ENCODE peak calls at places on chromosomes 12 and 14, in eight cellular contexts. B, V, Z, H, C, A, T and K are unnamed samples.

GRCh38 chr12:8912910-8913309 is 1.4 kb upstream of the PHC1 start:
- DNase-seq in B (peak; percentile 35), V (no peak), Z (peak; percentile 27), H (no peak), C (peak; percentile 41), A (no peak), T (no peak), K (peak; percentile 24)

GRCh38 chr12:13887774-13888388 is 93.5 kb downstream of the GRIN2B start:
- DNase-seq in B (no peak), V (no peak), Z (peak; percentile 64), H (no peak), C (no peak), A (no peak), T (no peak), K (peak; percentile 36)

GRCh38 chr12:102401087-102401486 is 79.3 kb downstream of the IGF1 start:
- DNase-seq in B (no peak), V (no peak), Z (no peak), H (no peak), C (no peak), A (no peak), T (no peak), K (no peak)

GRCh38 chr12:27705263-27705662 is 5.4 kb upstream of the MRPS35 start:
- DNase-seq in B (no peak), V (no peak), Z (peak; percentile 40), H (no peak), C (no peak), A (no peak), T (no peak), K (peak; percentile 42)

GRCh38 chr12:75564821-75565220 is 53.4 kb upstream of the KRR1 start:
- DNase-seq in B (no peak), V (no peak), Z (no peak), H (no peak), C (no peak), A (no peak), T (no peak), K (no peak)

GRCh38 chr12:64521838-64522237 is 69.9 kb downstream of the TBK1 start:
- DNase-seq in B (no peak), V (no peak), Z (no peak), H (no peak), C (no peak), A (no peak), T (no peak), K (no peak)

GRCh38 chr14:104299993-104300761 is 161.8 kb downstream of the KIF26A start:
- DNase-seq in B (peak; percentile 86), V (no peak), Z (no peak), H (no peak), C (peak; percentile 68), A (peak; percentile 8), T (peak; percentile 47), K (no peak)

GRCh38 chr12:14239935-14240872 is 125.3 kb upstream of the ATF7IP start:
- DNase-seq in B (peak; percentile 47), V (no peak), Z (peak; percentile 62), H (no peak), C (peak; percentile 33), A (no peak), T (peak; percentile 62), K (peak; percentile 22)

GRCh38 chr12:22287776-22288621 is 46.5 kb downstream of the ST8SIA1 start:
- DNase-seq in B (peak; percentile 73), V (no peak), Z (no peak), H (peak; percentile 47), C (no peak), A (no peak), T (no peak), K (no peak)

GRCh38 chr12:32305163-32305562 is 94.2 kb upstream of the FGD4 start:
- DNase-seq in B (peak; percentile 54), V (no peak), Z (peak; percentile 61), H (peak; percentile 61), C (peak; percentile 36), A (peak; percentile 25), T (no peak), K (no peak)

GRCh38 chr14:71333705-71334104 is 426.4 kb downstream of the PCNX1 start:
- DNase-seq in B (no peak), V (no peak), Z (no peak), H (no peak), C (no peak), A (no peak), T (no peak), K (no peak)

GRCh38 chr12:20220339-20220738 is 148.0 kb upstream of the PDE3A start:
- DNase-seq in B (peak; percentile 37), V (no peak), Z (peak; percentile 47), H (peak; percentile 64), C (no peak), A (no peak), T (no peak), K (peak; percentile 5)

GRCh38 chr12:62862259-62862881 is 72.6 kb downstream of the PPM1H start:
- DNase-seq in B (no peak), V (no peak), Z (no peak), H (peak; percentile 38), C (no peak), A (no peak), T (no peak), K (no peak)

GRCh38 chr14:28242895-28243294 is 523.7 kb upstream of the FOXG1 start:
- DNase-seq in B (no peak), V (no peak), Z (no peak), H (no peak), C (no peak), A (no peak), T (no peak), K (no peak)

GRCh38 chr12:112419269-112420133 is 754 bp downstream of the PTPN11 start:
- DNase-seq in B (peak; percentile 92), V (peak; percentile 74), Z (peak; percentile 82), H (peak; percentile 83), C (no peak), A (peak; percentile 53), T (peak; percentile 76), K (peak; percentile 87)

GRCh38 chr14:62185078-62185477 is 422.9 kb downstream of the SNAPC1 start:
- DNase-seq in B (no peak), V (no peak), Z (no peak), H (peak; percentile 67), C (no peak), A (no peak), T (no peak), K (no peak)

GRCh38 chr14:84807673-84808072 is 722.3 kb upstream of the FLRT2 start:
- DNase-seq in B (no peak), V (no peak), Z (no peak), H (no peak), C (no peak), A (no peak), T (no peak), K (no peak)

DNA sequence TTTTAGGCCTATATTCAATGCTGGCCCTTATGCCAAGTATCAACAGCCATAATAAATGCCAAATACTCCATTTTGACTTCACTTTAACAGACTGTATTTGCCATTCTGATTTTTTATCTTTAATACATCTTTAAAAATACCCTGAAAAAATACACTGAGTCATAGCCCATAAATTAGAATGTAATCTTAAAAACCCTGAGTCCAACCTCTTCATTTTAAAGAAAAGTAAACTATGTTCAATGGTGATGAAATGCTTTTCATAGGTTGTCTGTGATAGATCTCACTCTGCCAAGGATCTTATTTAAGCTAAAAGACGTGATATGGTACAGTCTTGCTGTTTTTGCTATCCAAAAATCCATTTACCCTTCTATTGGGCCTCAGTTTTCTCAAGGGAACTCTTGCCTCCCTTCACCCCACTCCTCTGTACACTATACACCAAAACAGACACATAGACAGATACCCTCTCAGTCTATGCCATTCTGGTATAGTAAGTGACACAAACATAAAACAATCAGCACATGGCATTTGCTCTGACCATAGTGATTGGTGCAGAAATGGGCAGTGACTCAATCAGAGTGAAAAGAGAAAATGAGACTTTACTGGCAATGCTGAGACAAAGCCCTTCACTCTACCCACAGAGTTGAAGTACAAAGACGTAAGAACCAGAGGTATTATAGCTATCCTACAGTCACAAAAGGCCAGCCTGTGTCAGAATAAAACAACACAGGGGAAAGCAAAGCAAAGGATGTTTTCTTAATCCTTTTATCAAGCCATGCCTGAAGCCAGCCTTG is 49.1 kb downstream of the BTG1 start:
- DNase-seq in B (peak; percentile 64), V (no peak), Z (no peak), H (peak; percentile 68), C (no peak), A (no peak), T (no peak), K (no peak)
- H3K4me1 ChIP-seq in B (peaks cover 23% of the 10 kb centered on the region), V (no peaks in the 10 kb centered on the region), Z (peaks cover 16% of the 10 kb centered on the region), H (no peaks in the 10 kb centered on the region), C (no peaks in the 10 kb centered on the region), A (no peaks in the 10 kb centered on the region), T (no peaks in the 10 kb centered on the region), K (peaks cover 5% of the 10 kb centered on the region)

DNA sequence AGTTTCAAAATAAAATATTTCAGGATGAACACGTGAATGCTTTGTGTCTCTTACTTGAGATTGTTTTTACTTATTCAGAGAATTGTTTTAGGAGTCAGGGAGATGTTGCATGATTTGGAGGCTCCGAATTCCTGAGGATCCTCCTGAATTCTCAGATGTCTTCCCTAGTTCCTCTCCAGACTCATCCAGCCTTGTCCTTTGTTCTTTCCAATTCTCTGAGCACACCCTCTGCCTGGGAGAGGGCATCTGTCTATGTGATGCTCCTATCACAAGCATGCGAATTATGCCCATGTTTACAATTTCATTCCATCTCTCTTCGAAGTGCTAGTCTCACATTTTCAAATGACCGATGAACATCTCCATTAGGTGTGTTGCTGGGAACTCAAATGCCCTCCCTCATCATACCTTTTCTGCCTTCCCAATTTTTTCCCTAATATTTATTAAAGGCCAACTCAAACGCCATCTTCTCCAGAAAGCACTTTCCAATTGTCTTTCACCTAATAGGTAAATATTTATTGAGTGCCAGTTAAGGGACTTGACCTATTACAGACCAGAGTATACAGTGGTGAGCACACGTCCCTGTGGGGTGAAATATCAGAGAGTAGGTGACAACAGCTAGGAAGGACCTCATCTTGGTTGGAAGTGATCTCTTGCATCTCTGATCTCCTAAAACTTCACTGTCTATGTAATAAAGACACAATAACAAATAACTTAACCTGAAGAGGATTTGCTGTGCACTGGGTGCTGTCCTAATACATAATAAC is 64.4 kb downstream of the ARF6 start:
- DNase-seq in B (peak; percentile 50), V (no peak), Z (no peak), H (no peak), C (no peak), A (no peak), T (no peak), K (no peak)
- H3K4me1 ChIP-seq in B (peaks cover 11% of the 10 kb centered on the region), V (no peaks in the 10 kb centered on the region), Z (peaks cover 11% of the 10 kb centered on the region), H (peaks cover 7% of the 10 kb centered on the region), C (no peaks in the 10 kb centered on the region), A (no peaks in the 10 kb centered on the region), T (no peaks in the 10 kb centered on the region), K (no peaks in the 10 kb centered on the region)

DNA sequence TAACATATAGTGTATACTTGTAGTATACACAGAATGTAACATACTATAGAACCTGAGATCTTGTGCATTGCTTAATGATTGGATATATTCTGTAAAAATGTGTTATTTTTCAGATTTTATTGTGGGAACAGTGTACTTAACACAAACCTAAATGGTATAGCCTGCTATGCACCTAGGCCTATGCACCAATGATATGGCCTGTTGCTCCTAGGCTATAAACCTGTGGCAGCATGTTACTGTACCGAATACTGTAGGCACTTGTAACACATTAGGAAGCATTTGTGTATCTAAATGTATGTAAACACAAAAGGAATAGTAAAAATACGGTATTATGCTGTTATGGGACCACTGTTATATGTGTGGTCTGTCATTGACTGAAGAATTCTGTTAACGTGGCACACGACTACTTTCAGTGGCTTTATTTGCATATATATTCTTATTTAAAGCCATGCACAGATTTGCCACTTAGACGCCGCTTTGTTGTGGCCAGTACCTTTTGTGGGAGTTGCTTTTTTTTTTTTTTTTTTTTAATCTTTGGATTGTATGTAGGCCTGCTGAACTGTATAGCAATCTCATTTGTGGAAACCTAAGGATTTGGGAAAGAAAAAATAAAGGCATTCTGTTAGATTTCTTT is 7.4 kb downstream of the PAPOLA start:
- DNase-seq in B (no peak), V (no peak), Z (no peak), H (no peak), C (no peak), A (no peak), T (no peak), K (no peak)
- H3K4me1 ChIP-seq in B (no peaks in the 10 kb centered on the region), V (peaks cover 15% of the 10 kb centered on the region), Z (peaks cover 36% of the 10 kb centered on the region), H (no peaks in the 10 kb centered on the region), C (peaks cover 4% of the 10 kb centered on the region), A (peaks cover 28% of the 10 kb centered on the region), T (peaks cover 83% of the 10 kb centered on the region), K (peaks cover 42% of the 10 kb centered on the region)

GRCh38 chr12:57239587-57240068 is 10.1 kb downstream of the SHMT2 start:
- DNase-seq in B (no peak), V (no peak), Z (no peak), H (peak; percentile 23), C (no peak), A (no peak), T (no peak), K (no peak)
- H3K4me1 ChIP-seq in B (peaks cover 35% of the 10 kb centered on the region), V (peaks cover 16% of the 10 kb centered on the region), Z (peaks cover 19% of the 10 kb centered on the region), H (peaks cover 35% of the 10 kb centered on the region), C (peaks cover 55% of the 10 kb centered on the region), A (peaks cover 67% of the 10 kb centered on the region), T (peaks cover 69% of the 10 kb centered on the region), K (peaks cover 59% of the 10 kb centered on the region)